ENCODE peak calls at places on chromosomes 3 and 15, in nine cellular contexts. W, V, K, Z, P, G, M, F and U are unnamed samples.

GRCh38 chr15:51284871-51285270 is 53.5 kb downstream of the CYP19A1 start:
- DNase-seq in P (no peak), F (no peak), M (no peak), V (no peak), G (no peak), Z (no peak), K (no peak), W (no peak), U (no peak)

GRCh38 chr3:126661965-126662364 is 7.0 kb upstream of the TXNRD3 start:
- DNase-seq in K (no peak), M (no peak), G (no peak), V (no peak), W (no peak), Z (no peak), P (no peak), F (no peak), U (no peak)

GRCh38 chr3:99269606-99270355 is 368.3 kb upstream of the DCBLD2 start:
- DNase-seq in P (no peak), W (no peak), V (no peak), F (no peak), K (no peak), M (no peak), G (no peak), Z (no peak), U (peak; percentile 16)

GRCh38 chr3:38003371-38003816 is 12.8 kb downstream of the VILL start:
- DNase-seq in M (peak; percentile 17), P (peak; percentile 33), G (peak; percentile 57), Z (peak; percentile 66), V (no peak), W (peak; percentile 59), F (no peak), K (peak; percentile 42), U (peak; percentile 64)

GRCh38 chr3:156389151-156389760 is 165.7 kb downstream of the SSR3 start:
- DNase-seq in M (no peak), V (no peak), Z (no peak), P (no peak), K (peak; percentile 25), W (no peak), F (no peak), G (no peak), U (no peak)

GRCh38 chr3:9211155-9211950 is 38.1 kb downstream of the SRGAP3 start:
- DNase-seq in K (no peak), F (no peak), W (no peak), M (no peak), Z (no peak), P (peak; percentile 31), G (no peak), V (no peak), U (no peak)

GRCh38 chr3:170132335-170132734 is 49.2 kb downstream of the PHC3 start:
- DNase-seq in P (no peak), G (no peak), M (no peak), F (no peak), Z (no peak), V (no peak), W (no peak), K (no peak), U (no peak)

GRCh38 chr15:79004336-79004735 is 59.5 kb upstream of the CTSH start:
- DNase-seq in F (peak; percentile 48), V (no peak), Z (no peak), W (peak; percentile 62), G (no peak), M (peak; percentile 54), K (no peak), P (peak; percentile 87), U (no peak)

GRCh38 chr15:52071570-52071969 is 41.0 kb downstream of the BCL2L10 start:
- DNase-seq in V (peak; percentile 83), Z (no peak), M (no peak), K (no peak), G (no peak), F (no peak), W (peak; percentile 52), P (no peak), U (no peak)

GRCh38 chr3:194832346-194833104 is 146.8 kb downstream of the FAM43A start:
- DNase-seq in V (no peak), Z (no peak), M (peak; percentile 68), K (no peak), P (no peak), F (no peak), G (no peak), W (no peak), U (no peak)

GRCh38 chr3:1693145-1693544 is 405.5 kb upstream of the CNTN4 start:
- DNase-seq in P (no peak), K (no peak), F (no peak), M (no peak), W (no peak), Z (no peak), V (no peak), G (no peak), U (no peak)

GRCh38 chr3:61530355-61530754 is 31.0 kb upstream of the PTPRG start:
- DNase-seq in P (peak; percentile 28), Z (no peak), W (peak; percentile 59), G (no peak), K (peak; percentile 33), V (no peak), F (peak; percentile 49), M (peak; percentile 51), U (no peak)

GRCh38 chr3:73586190-73586589 is 38.6 kb downstream of the PDZRN3 start:
- DNase-seq in P (no peak), M (no peak), K (no peak), F (no peak), V (no peak), G (no peak), W (no peak), Z (no peak), U (no peak)

GRCh38 chr15:100919481-100920405 is 586 bp downstream of the LRRK1 start:
- DNase-seq in M (peak; percentile 28), K (peak; percentile 22), P (peak; percentile 19), G (peak; percentile 31), Z (no peak), V (peak; percentile 47), F (no peak), W (no peak), U (no peak)

GRCh38 chr15:22913646-22914380 is 66.4 kb downstream of the CYFIP1 start:
- DNase-seq in G (no peak), M (no peak), P (no peak), F (no peak), V (no peak), K (no peak), W (no peak), Z (no peak), U (no peak)

GRCh38 chr3:40779039-40779438 is 254.3 kb downstream of the ZNF621 start:
- DNase-seq in Z (no peak), V (no peak), G (no peak), W (no peak), P (no peak), K (no peak), M (no peak), F (no peak), U (no peak)
- TF ChIP-seq POLR2A in Z (no peak), V (no peak), G (no peak), W (no peak), P (no peak), K (no peak), M (no peak), F (no peak), U (no peak)

GRCh38 chr15:25176991-25177954 is 222.5 kb downstream of the SNRPN start:
- DNase-seq in F (no peak), Z (no peak), M (no peak), G (peak; percentile 6), K (peak; percentile 1), W (no peak), P (no peak), V (no peak), U (peak; percentile 1)
- H3K9me3 ChIP-seq in F (peaks cover 5% of the 10 kb centered on the region), Z (no peaks in the 10 kb centered on the region), M (peaks cover 11% of the 10 kb centered on the region), G (peaks cover 2% of the 10 kb centered on the region), K (no peaks in the 10 kb centered on the region), W (peaks cover 99% of the 10 kb centered on the region), P (peaks cover 74% of the 10 kb centered on the region), V (no peaks in the 10 kb centered on the region), U (no peaks in the 10 kb centered on the region)

GRCh38 chr3:47412453-47412756 is 31.6 kb downstream of the PTPN23 start:
- DNase-seq in M (no peak), P (no peak), K (no peak), W (no peak), V (no peak), F (no peak), Z (no peak), G (no peak), U (no peak)
- TF ChIP-seq POLR2A in M (no peak), P (no peak), K (no peak), W (no peak), V (no peak), F (no peak), Z (no peak), G (no peak), U (no peak)

GRCh38 chr15:25022233-25022632 is 67.4 kb downstream of the SNRPN start:
- DNase-seq in V (no peak), G (no peak), Z (no peak), W (no peak), K (no peak), P (peak; percentile 64), F (no peak), M (peak; percentile 55), U (no peak)

GRCh38 chr15:25019434-25019833 is 64.6 kb downstream of the SNRPN start:
- DNase-seq in M (no peak), P (no peak), V (no peak), W (no peak), Z (no peak), F (no peak), G (no peak), K (no peak), U (no peak)
- H3K9me3 ChIP-seq in M (no peaks in the 10 kb centered on the region), P (no peaks in the 10 kb centered on the region), V (no peaks in the 10 kb centered on the region), W (peaks cover 64% of the 10 kb centered on the region), Z (no peaks in the 10 kb centered on the region), F (peaks cover 3% of the 10 kb centered on the region), G (peaks cover 14% of the 10 kb centered on the region), K (no peaks in the 10 kb centered on the region), U (no peaks in the 10 kb centered on the region)

DNA sequence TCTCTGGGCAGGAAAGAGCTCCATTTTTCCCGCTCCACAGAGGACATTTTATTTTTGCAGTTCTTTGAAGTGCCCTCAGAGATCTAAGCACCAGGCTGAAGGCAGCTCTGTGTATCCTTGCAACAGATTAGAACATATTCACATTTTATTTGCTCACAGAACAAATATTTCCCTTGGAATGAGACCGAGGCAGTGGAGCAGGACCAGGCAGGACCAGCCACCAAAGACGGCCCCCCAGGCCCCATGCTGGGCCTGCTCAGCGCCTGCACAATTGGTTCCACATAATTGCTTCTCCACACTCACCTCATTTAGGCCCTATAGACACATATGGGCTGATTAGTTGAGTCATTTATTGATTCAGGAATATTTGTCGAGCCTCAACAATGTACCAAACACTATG is 15.7 kb upstream of the ETV5 start:
- DNase-seq in V (no peak), M (no peak), K (peak; percentile 67), Z (no peak), F (no peak), W (no peak), G (no peak), P (no peak), U (no peak)
- TF ChIP-seq POLR2A in V (no peak), M (no peak), K (no peak), Z (no peak), F (no peak), W (no peak), G (no peak), P (no peak), U (no peak)